ENCODE peak calls at places on chromosomes 3 and 15, in ten cellular contexts. Z, B, A, N, J, M, C, R, H and T are unnamed samples.
A peak's percentile ranks its signal among the peaks of the same experiment; 100 is the strongest.

GRCh38 chr3:106277731-106278130 is 408.9 kb upstream of the CBLB start:
- DNase-seq in C (no peak), J (no peak), Z (no peak), N (no peak), R (no peak), B (no peak), A (no peak), M (no peak), H (no peak), T (no peak)

GRCh38 chr3:31188112-31188511 is 293.7 kb upstream of the GADL1 start:
- DNase-seq in M (no peak), Z (no peak), J (no peak), A (no peak), H (no peak), N (no peak), B (no peak), R (no peak), C (no peak), T (no peak)

GRCh38 chr3:186075489-186075888 is 33.4 kb downstream of the ETV5 start:
- DNase-seq in R (no peak), M (no peak), N (no peak), J (no peak), B (no peak), A (no peak), H (no peak), Z (no peak), C (no peak), T (no peak)

GRCh38 chr15:38145671-38146111 is 106.9 kb upstream of the SPRED1 start:
- DNase-seq in M (no peak), C (no peak), A (no peak), J (no peak), N (no peak), R (peak; percentile 25), H (no peak), Z (no peak), B (no peak), T (no peak)

GRCh38 chr3:112038863-112039262 is 4.3 kb downstream of the TMPRSS7 start:
- DNase-seq in M (peak; percentile 10), J (peak; percentile 70), N (no peak), A (no peak), B (no peak), Z (no peak), H (no peak), R (no peak), C (no peak), T (no peak)

GRCh38 chr3:49406571-49407565 is 4.9 kb downstream of the RHOA start:
- DNase-seq in C (no peak), Z (no peak), H (no peak), M (no peak), B (no peak), N (no peak), J (no peak), R (no peak), A (no peak), T (no peak)

GRCh38 chr15:74464216-74464615 is 3.3 kb upstream of the UBL7 start:
- DNase-seq in H (no peak), R (no peak), B (no peak), M (no peak), N (no peak), C (no peak), Z (no peak), J (no peak), A (no peak), T (no peak)

GRCh38 chr3:152508705-152509104 is 240.0 kb downstream of the MBNL1 start:
- DNase-seq in H (no peak), R (no peak), J (peak; percentile 61), M (no peak), A (no peak), B (peak; percentile 14), C (no peak), Z (no peak), N (no peak), T (peak; percentile 29)

GRCh38 chr3:124620600-124621063 is 109.6 kb upstream of the UMPS start:
- DNase-seq in C (no peak), R (no peak), A (no peak), B (peak; percentile 29), J (peak; percentile 75), M (no peak), N (no peak), H (peak; percentile 6), Z (peak; percentile 32), T (no peak)

GRCh38 chr3:123155471-123156011 is 46.2 kb upstream of the SEC22A start:
- DNase-seq in N (no peak), C (no peak), Z (no peak), B (no peak), R (no peak), H (no peak), A (no peak), J (no peak), M (no peak), T (no peak)

GRCh38 chr3:58052373-58053273 is 44.4 kb downstream of the FLNB start:
- DNase-seq in C (peak; percentile 80), H (no peak), M (peak; percentile 70), R (peak; percentile 98), B (no peak), N (no peak), A (peak; percentile 86), Z (peak; percentile 69), J (peak; percentile 65), T (no peak)